ENCODE peak calls at places on chromosome 20, in five cellular contexts. U is GM23248; L is tibial nerve; J is upper lobe of right lung; T is CD8-positive, alpha-beta memory T cell. Z is an unnamed sample.

GRCh38 chr20:59412896-59413295 is 112.5 kb downstream of the EDN3 start:
- DNase-seq in J (no peak), U (no peak), L (no peak), T (no peak), Z (no peak)

GRCh38 chr20:44942264-44942973 is 17.8 kb downstream of the TOMM34 start:
- DNase-seq in L (no peak), U (no peak), J (no peak), T (no peak), Z (no peak)

GRCh38 chr20:49432562-49432961 is 49.9 kb downstream of the KCNB1 start:
- DNase-seq in T (peak; percentile 4), J (no peak), L (no peak), U (no peak), Z (no peak)

GRCh38 chr20:57467742-57468141 is 57.2 kb downstream of the CTCFL start:
- DNase-seq in T (no peak), U (no peak), L (no peak), J (peak; percentile 29), Z (no peak)

GRCh38 chr20:58549681-58550542 is 34.7 kb upstream of the APCDD1L start:
- DNase-seq in T (no peak), U (no peak), L (no peak), J (no peak), Z (peak; percentile 23)

GRCh38 chr20:36855241-36855657 is 20.7 kb upstream of the TLDC2 start:
- DNase-seq in L (no peak), T (no peak), U (peak; percentile 54), J (no peak), Z (no peak)

GRCh38 chr20:36399969-36400545 is 93.9 kb downstream of the DLGAP4 start:
- DNase-seq in U (no peak), J (no peak), T (no peak), L (no peak), Z (no peak)

GRCh38 chr20:45012682-45013302 is 46.5 kb downstream of the STK4 start:
- DNase-seq in J (no peak), L (no peak), T (no peak), U (peak; percentile 76), Z (no peak)

GRCh38 chr20:49400904-49401303 is 81.6 kb downstream of the KCNB1 start:
- DNase-seq in L (peak; percentile 67), T (no peak), J (no peak), U (peak; percentile 30), Z (no peak)

GRCh38 chr20:54680872-54681297 is 205.5 kb downstream of the DOK5 start:
- DNase-seq in L (peak; percentile 44), J (no peak), T (no peak), U (peak; percentile 74), Z (no peak)

GRCh38 chr20:25574411-25574810 is 10.9 kb downstream of the NINL start:
- DNase-seq in U (peak; percentile 32), L (no peak), T (no peak), J (no peak), Z (no peak)

GRCh38 chr20:61608275-61609085 is 356.4 kb downstream of the CDH4 start:
- DNase-seq in L (no peak), J (no peak), T (peak; percentile 24), U (peak; percentile 34), Z (no peak)

GRCh38 chr20:6626805-6627204 is 140.7 kb upstream of the BMP2 start:
- DNase-seq in T (no peak), U (no peak), J (no peak), L (no peak), Z (no peak)

GRCh38 chr20:64079273-64080012 is at the start of gene RGS19:
- DNase-seq in U (peak; percentile 67), J (peak; percentile 92), L (peak; percentile 49), T (peak; percentile 80), Z (no peak)
- H3K27ac ChIP-seq in U (no peak within 1 kb of the TSS), J (peak within 1 kb of the TSS; percentile 83), L (peak within 1 kb of the TSS; percentile 84), T (peak within 1 kb of the TSS; percentile 81), Z (peak within 1 kb of the TSS; percentile 88)

DNA sequence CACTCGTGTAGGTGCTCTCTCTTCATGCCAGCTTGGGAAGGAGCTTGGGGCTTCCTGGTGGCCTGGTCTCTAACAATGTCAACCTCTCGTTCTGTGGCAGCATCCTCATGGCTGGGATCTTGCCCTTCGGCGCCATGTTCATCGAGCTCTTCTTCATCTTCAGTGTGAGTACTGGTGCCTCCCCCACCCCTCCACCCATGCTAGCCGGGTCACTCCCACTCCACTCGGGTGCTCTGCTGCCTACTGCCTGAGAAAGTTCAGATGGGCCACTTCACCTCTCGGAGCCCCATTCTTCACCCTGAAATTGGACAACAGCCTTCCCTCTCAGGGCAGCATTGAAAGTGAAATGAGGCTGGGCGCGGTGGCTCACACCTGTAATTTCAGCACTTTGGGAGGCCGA is 48.8 kb downstream of the TM9SF4 start:
- DNase-seq in J (peak; percentile 32), T (peak; percentile 20), L (no peak), U (no peak), Z (no peak)
- H3K36me3 ChIP-seq in J (peaks cover 58% of the 10 kb centered on the region), T (peaks cover 29% of the 10 kb centered on the region), L (peaks cover 5% of the 10 kb centered on the region), U (peaks cover 29% of the 10 kb centered on the region), Z (peaks cover 75% of the 10 kb centered on the region)

GRCh38 chr20:1418335-1418734 is 25.5 kb upstream of the FKBP1A start:
- DNase-seq in L (no peak), J (no peak), T (no peak), U (peak; percentile 72), Z (no peak)
- H3K27ac ChIP-seq in L (no peak overlapping the region), J (no peak overlapping the region), T (no peak overlapping the region), U (peak overlapping the region; percentile 86), Z (no peak overlapping the region)

GRCh38 chr20:24452498-24453133 is 16.8 kb upstream of the SYNDIG1 start:
- DNase-seq in J (no peak), U (no peak), T (no peak), L (no peak), Z (no peak)
- H3K36me3 ChIP-seq in J (no peaks in the 10 kb centered on the region), U (no peaks in the 10 kb centered on the region), T (no peaks in the 10 kb centered on the region), L (no peaks in the 10 kb centered on the region), Z (no peaks in the 10 kb centered on the region)

DNA sequence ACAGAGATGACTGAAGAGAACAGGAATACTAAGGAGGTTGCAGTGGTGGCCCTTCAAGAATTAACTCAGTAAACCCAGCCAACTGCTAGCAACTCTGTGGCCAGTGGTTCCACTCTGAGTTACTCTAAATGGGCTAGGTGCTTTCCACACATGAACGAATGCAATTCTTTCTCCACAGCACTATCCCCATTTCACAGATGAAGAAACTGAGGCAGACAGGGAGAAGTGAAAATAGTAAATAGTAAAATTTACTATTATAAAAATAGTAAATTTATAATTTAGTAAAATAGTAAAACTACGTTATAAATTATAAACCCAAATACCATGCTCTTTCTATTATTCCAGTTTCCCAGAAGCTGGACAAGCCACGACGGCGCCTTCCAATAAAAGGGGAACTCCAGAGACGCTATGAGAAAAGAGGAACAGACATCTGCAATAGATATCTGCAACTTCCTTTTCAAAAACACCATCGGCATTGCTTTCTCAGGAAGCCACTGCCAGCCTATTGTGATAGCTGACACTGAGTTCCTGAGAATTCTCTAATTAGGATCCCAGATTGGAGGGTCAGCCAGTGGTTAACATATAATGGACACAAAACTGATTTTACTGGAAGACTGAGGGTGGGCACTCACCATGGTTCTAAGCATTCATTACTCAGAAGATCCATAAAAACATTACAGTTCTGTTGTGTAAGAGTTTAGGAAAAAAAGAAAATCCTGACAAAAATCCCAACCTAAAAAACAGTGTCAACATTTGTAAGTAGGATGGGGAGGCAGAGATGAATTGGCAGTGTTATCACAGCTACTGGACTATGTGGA is 16.2 kb downstream of the FKBP1A start:
- DNase-seq in U (peak; percentile 35), J (no peak), T (no peak), L (no peak), Z (no peak)
- H3K27ac ChIP-seq in U (peak overlapping the region; percentile 31), J (peak overlapping the region; percentile 12), T (no peak overlapping the region), L (peak overlapping the region; percentile 21), Z (peak overlapping the region; percentile 47)

DNA sequence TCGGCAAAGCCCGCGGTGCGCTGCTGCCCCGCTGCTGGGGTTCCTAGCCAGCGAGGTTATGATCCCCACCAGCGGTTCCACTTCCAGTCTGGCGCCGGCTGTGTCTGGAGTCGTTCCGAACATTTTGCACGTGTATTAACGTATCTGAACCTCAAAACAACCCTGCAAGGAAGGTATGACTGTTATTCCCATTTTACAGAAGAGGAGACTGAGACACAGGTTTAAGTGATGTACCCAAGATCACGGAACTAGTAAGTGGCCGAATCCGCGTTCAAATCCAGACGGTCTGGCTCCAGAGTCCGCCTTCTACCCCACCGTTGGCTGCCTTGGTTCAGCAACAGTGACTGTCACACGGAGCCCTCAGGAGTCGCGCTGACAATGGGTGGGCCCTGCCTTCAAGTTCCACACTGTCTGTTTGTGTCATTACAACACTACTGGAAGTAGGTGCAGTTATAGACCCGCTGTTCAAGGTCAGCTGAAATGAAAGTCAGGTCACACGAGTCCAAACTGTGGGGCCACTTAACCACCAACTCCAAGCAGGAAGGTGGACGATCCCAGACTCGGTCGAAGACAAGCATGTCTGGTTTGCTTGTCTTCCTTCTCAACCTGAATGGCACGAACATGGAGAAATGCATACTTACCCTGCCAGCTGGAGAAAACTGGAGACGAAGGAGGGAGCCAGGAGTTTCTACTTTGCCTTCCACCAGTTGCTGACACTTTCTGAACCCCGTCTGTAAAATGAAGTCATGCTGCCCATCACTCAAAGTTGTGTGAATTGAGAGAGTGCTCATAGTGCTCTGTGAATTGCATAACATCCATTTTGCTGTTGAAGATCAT is 808 bp upstream of the SRXN1 start:
- DNase-seq in J (no peak), T (no peak), U (peak; percentile 24), L (no peak), Z (no peak)
- H3K36me3 ChIP-seq in J (peaks cover 6% of the 10 kb centered on the region), T (no peaks in the 10 kb centered on the region), U (no peaks in the 10 kb centered on the region), L (peaks cover 2% of the 10 kb centered on the region), Z (peaks cover 22% of the 10 kb centered on the region)

GRCh38 chr20:63000958-63001357 is 5.8 kb downstream of the BHLHE23 start:
- DNase-seq in U (no peak), T (no peak), J (no peak), L (no peak), Z (no peak)
- H3K27ac ChIP-seq in U (no peak overlapping the region), T (no peak overlapping the region), J (no peak overlapping the region), L (no peak overlapping the region), Z (no peak overlapping the region)

GRCh38 chr20:20031790-20032189 is 14.6 kb downstream of the NAA20 start:
- DNase-seq in U (no peak), J (no peak), T (no peak), L (no peak), Z (no peak)
- H3K36me3 ChIP-seq in U (peaks cover 80% of the 10 kb centered on the region), J (peaks cover 98% of the 10 kb centered on the region), T (peaks cover 31% of the 10 kb centered on the region), L (peaks cover 2% of the 10 kb centered on the region), Z (peaks cover 73% of the 10 kb centered on the region)

GRCh38 chr20:33443006-33443511 is 504 bp downstream of the SNTA1 start:
- DNase-seq in U (peak; percentile 65), T (peak; percentile 64), L (no peak), J (peak; percentile 75), Z (no peak)

GRCh38 chr20:33441142-33441955 is 2.2 kb downstream of the SNTA1 start:
- DNase-seq in L (no peak), T (no peak), J (no peak), U (no peak), Z (no peak)

GRCh38 chr20:33444797-33445560 is 1.4 kb upstream of the SNTA1 start:
- DNase-seq in T (no peak), L (no peak), U (no peak), J (no peak), Z (no peak)

GRCh38 chr20:33443512-33444239 is at the start of gene SNTA1:
- DNase-seq in J (peak; percentile 98), T (peak; percentile 92), L (peak; percentile 80), U (peak; percentile 87), Z (peak; percentile 91)

GRCh38 chr20:33442136-33443005 is 1.2 kb downstream of the SNTA1 start:
- DNase-seq in U (no peak), L (no peak), T (no peak), J (no peak), Z (no peak)
- H3K27ac ChIP-seq in U (no peak overlapping the region), L (peak overlapping the region; percentile 93), T (no peak overlapping the region), J (no peak overlapping the region), Z (peak overlapping the region; percentile 86)

Z was measured in right atrium auricular region.